ENCODE peak calls at places on chromosomes 3 and 15, in four cellular contexts. One of them, this sample, is unnamed.
A peak's percentile ranks its signal among the peaks of the same experiment; 100 is the strongest.

GRCh38 chr15:27784107-27784506 is 315.0 kb downstream of the OCA2 start:
- DNase-seq in ovary: no peak
- DNase-seq in Daoy: no peak
- DNase-seq in GM03348: no peak
- DNase-seq in this sample: no peak

GRCh38 chr3:157981819-157982218 is 124.4 kb downstream of the SHOX2 start:
- DNase-seq in ovary: no peak
- DNase-seq in Daoy: no peak
- DNase-seq in GM03348: no peak
- DNase-seq in this sample: no peak

GRCh38 chr3:180324791-180325190 is 277.2 kb upstream of the TTC14 start:
- DNase-seq in ovary: no peak
- DNase-seq in Daoy: no peak
- DNase-seq in GM03348: no peak
- DNase-seq in this sample: no peak

GRCh38 chr3:149152420-149152819 is 23.0 kb downstream of the HPS3 start:
- DNase-seq in ovary: no peak
- DNase-seq in Daoy: peak; percentile 51
- DNase-seq in GM03348: peak; percentile 19
- DNase-seq in this sample: no peak

GRCh38 chr3:157059181-157059580 is 100.8 kb downstream of the CCNL1 start:
- DNase-seq in ovary: no peak
- DNase-seq in Daoy: no peak
- DNase-seq in GM03348: no peak
- DNase-seq in this sample: no peak

GRCh38 chr15:32866486-32867312 is 148.9 kb downstream of the GREM1 start:
- DNase-seq in ovary: no peak
- DNase-seq in Daoy: peak; percentile 10
- DNase-seq in GM03348: no peak
- DNase-seq in this sample: no peak

GRCh38 chr3:43194490-43195115 is 88.7 kb upstream of the POMGNT2 start:
- DNase-seq in ovary: no peak
- DNase-seq in Daoy: no peak
- DNase-seq in GM03348: no peak
- DNase-seq in this sample: no peak

GRCh38 chr3:78737988-78738387 is 1029.8 kb downstream of the ROBO1 start:
- DNase-seq in ovary: no peak
- DNase-seq in Daoy: peak; percentile 58
- DNase-seq in GM03348: no peak
- DNase-seq in this sample: no peak

This sample was measured in tibial artery.